ENCODE peak calls at places on chromosomes 16 and 17, in five cellular contexts. U, N, O, T and Y are unnamed samples.

GRCh38 chr17:28944862-28945741 is 6.2 kb downstream of the PHF12 start:
- DNase-seq in U (no peak), N (no peak), O (no peak), T (no peak), Y (no peak)

GRCh38 chr17:78390241-78391050 is 12.0 kb downstream of the PGS1 start:
- DNase-seq in U (peak), N (peak), O (peak), T (no peak), Y (no peak)

GRCh38 chr16:68086336-68086821 is 1.2 kb downstream of the NFATC3 start:
- DNase-seq in U (peak), N (no peak), O (peak), T (peak), Y (no peak)

GRCh38 chr16:87702325-87702811 is 63.4 kb downstream of the KLHDC4 start:
- DNase-seq in U (no peak), N (no peak), O (peak), T (no peak), Y (peak)

GRCh38 chr16:51532551-51532950 is 381.5 kb upstream of the SALL1 start:
- DNase-seq in U (no peak), N (no peak), O (no peak), T (no peak), Y (no peak)

GRCh38 chr16:11133344-11133921 is 122.6 kb downstream of the SOCS1 start:
- DNase-seq in U (no peak), N (peak), O (no peak), T (peak), Y (peak)

GRCh38 chr16:79316004-79316458 is 284.5 kb downstream of the MAF start:
- DNase-seq in U (no peak), N (no peak), O (no peak), T (no peak), Y (no peak)

GRCh38 chr16:30551781-30552180 is 6.4 kb downstream of the ZNF764 start:
- DNase-seq in U (no peak), N (no peak), O (no peak), T (no peak), Y (no peak)

GRCh38 chr17:2262146-2262587 is 41.4 kb downstream of the SMG6 start:
- DNase-seq in U (no peak), N (peak), O (no peak), T (no peak), Y (no peak)

GRCh38 chr16:49810769-49811315 is 45.1 kb downstream of the ZNF423 start:
- DNase-seq in U (peak), N (no peak), O (no peak), T (no peak), Y (no peak)